ENCODE peak calls at places on chromosomes 5 and 9, in six cellular contexts. N is adrenal gland, B is cardiac fibroblast, L is colonic mucosa, U is astrocyte, T is lower leg skin. K is an unnamed sample.

GRCh38 chr5:58348996-58349728 is 110.7 kb downstream of the PLK2 start:
- DNase-seq in N (no peak), B (no peak), L (no peak), U (no peak), T (no peak), K (no peak)

GRCh38 chr5:130652178-130652577 is 512.9 kb downstream of the HINT1 start:
- DNase-seq in N (no peak), B (peak), L (no peak), U (peak), T (no peak), K (peak)

GRCh38 chr5:118520771-118521415 is 467.5 kb downstream of the DTWD2 start:
- DNase-seq in N (no peak), B (no peak), L (no peak), U (no peak), T (no peak), K (no peak)

GRCh38 chr5:24642022-24642421 is 2.8 kb downstream of the CDH10 start:
- DNase-seq in N (no peak), B (peak), L (no peak), U (peak), T (no peak), K (peak)

GRCh38 chr9:79580065-79580464 is 8.3 kb downstream of the TLE4 start:
- DNase-seq in N (no peak), B (no peak), L (no peak), U (no peak), T (no peak), K (no peak)

GRCh38 chr5:582936-583635 is 29.1 kb upstream of the CEP72 start:
- DNase-seq in N (peak), B (no peak), L (no peak), U (no peak), T (peak), K (no peak)

GRCh38 chr5:106727071-106727470 is 943.7 kb downstream of the EFNA5 start:
- DNase-seq in N (no peak), B (no peak), L (no peak), U (no peak), T (no peak), K (no peak)

GRCh38 chr9:131423171-131423581 is 29.3 kb downstream of the PRRC2B start:
- DNase-seq in N (peak), B (peak), L (peak), U (peak), T (peak), K (peak)

GRCh38 chr5:39523821-39524220 is 99.0 kb upstream of the DAB2 start:
- DNase-seq in N (no peak), B (no peak), L (no peak), U (peak), T (no peak), K (peak)

GRCh38 chr5:171574374-171574773 is 154.9 kb downstream of the FGF18 start:
- DNase-seq in N (no peak), B (no peak), L (no peak), U (no peak), T (no peak), K (no peak)

GRCh38 chr9:14405176-14405575 is 91.2 kb upstream of the NFIB start:
- DNase-seq in N (no peak), B (peak), L (no peak), U (no peak), T (no peak), K (no peak)

GRCh38 chr9:124013263-124014211 is 2.0 kb downstream of the LHX2 start:
- DNase-seq in N (no peak), B (no peak), L (no peak), U (no peak), T (no peak), K (no peak)

GRCh38 chr9:124011460-124012301 is at the start of gene LHX2:
- DNase-seq in N (peak), B (peak), L (peak), U (peak), T (no peak), K (peak)

GRCh38 chr9:124010665-124011321 is 775 bp upstream of the LHX2 start:
- DNase-seq in N (no peak), B (peak), L (no peak), U (no peak), T (no peak), K (peak)

GRCh38 chr9:124014355-124015026 is 2.9 kb downstream of the LHX2 start:
- DNase-seq in N (no peak), B (no peak), L (no peak), U (no peak), T (no peak), K (no peak)

GRCh38 chr9:124012368-124013262 is 1.0 kb downstream of the LHX2 start:
- DNase-seq in N (no peak), B (no peak), L (no peak), U (no peak), T (no peak), K (no peak)
- H3K4me3 ChIP-seq in N (no peak), B (no peak), L (peak), U (peak), T (no peak), K (no peak)

GRCh38 chr5:14376789-14377188 is 204.8 kb upstream of the OTULINL start:
- DNase-seq in N (no peak), B (no peak), L (no peak), U (no peak), T (no peak), K (no peak)

GRCh38 chr5:14383923-14384322 is 197.7 kb upstream of the OTULINL start:
- DNase-seq in N (no peak), B (no peak), L (no peak), U (no peak), T (no peak), K (no peak)

GRCh38 chr5:14385022-14385421 is 196.6 kb upstream of the OTULINL start:
- DNase-seq in N (no peak), B (no peak), L (no peak), U (no peak), T (no peak), K (no peak)

GRCh38 chr5:14379739-14380497 is 201.7 kb upstream of the OTULINL start:
- DNase-seq in N (no peak), B (no peak), L (no peak), U (no peak), T (no peak), K (no peak)

GRCh38 chr5:14380712-14381111 is 200.9 kb upstream of the OTULINL start:
- DNase-seq in N (no peak), B (no peak), L (no peak), U (no peak), T (no peak), K (no peak)
- H3K4me3 ChIP-seq in N (no peak), B (no peak), L (no peak), U (no peak), T (no peak), K (no peak)

DNA sequence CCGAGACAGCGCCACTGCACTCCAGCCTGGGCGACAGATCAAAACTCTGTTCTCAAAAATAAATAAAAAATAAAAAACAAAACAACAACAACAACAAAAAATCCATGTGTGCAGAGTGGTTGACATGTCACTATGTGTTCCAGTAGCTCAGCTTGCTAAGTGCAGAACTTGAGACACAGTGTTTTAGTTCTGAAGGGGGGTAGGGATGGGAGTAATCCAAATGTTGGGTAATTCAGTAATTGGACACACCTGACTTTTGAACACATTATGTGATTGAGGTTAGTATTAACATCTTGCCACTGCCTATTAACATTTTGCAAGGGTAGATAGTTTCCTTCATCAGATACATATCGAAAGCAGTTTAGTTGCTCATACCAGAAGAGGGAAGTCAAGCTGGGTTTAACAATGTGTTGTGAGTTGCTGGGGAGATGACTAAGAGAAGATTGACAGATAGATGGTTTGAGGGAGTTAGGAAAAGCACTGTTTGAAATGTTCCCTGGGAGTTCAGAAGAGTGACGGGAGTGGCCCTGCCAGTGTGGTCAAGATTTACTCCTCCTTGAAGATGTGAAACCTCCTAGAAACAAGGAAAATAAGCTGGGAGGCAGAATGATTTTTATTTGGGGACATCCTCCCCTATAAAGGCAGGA is 928 bp downstream of the HACD4 start:
- DNase-seq in N (no peak), B (peak), L (no peak), U (peak), T (no peak), K (peak)
- H3K4me3 ChIP-seq in N (peak), B (peak), L (peak), U (peak), T (no peak), K (peak)

GRCh38 chr9:96874201-96874785 is 20.0 kb upstream of the ZNF782 start:
- DNase-seq in N (no peak), B (no peak), L (no peak), U (no peak), T (no peak), K (no peak)

GRCh38 chr9:96871176-96871575 is 16.9 kb upstream of the ZNF782 start:
- DNase-seq in N (no peak), B (no peak), L (no peak), U (no peak), T (no peak), K (no peak)

GRCh38 chr9:96875460-96876142 is 21.3 kb upstream of the ZNF782 start:
- DNase-seq in N (peak), B (peak), L (peak), U (peak), T (no peak), K (peak)

GRCh38 chr9:96877269-96877668 is 23.0 kb upstream of the ZNF782 start:
- DNase-seq in N (no peak), B (no peak), L (no peak), U (no peak), T (no peak), K (no peak)

GRCh38 chr9:96874947-96875459 is 20.7 kb upstream of the ZNF782 start:
- DNase-seq in N (peak), B (peak), L (peak), U (peak), T (no peak), K (peak)
- H3K4me3 ChIP-seq in N (peak), B (peak), L (peak), U (peak), T (no peak), K (peak)

DNA sequence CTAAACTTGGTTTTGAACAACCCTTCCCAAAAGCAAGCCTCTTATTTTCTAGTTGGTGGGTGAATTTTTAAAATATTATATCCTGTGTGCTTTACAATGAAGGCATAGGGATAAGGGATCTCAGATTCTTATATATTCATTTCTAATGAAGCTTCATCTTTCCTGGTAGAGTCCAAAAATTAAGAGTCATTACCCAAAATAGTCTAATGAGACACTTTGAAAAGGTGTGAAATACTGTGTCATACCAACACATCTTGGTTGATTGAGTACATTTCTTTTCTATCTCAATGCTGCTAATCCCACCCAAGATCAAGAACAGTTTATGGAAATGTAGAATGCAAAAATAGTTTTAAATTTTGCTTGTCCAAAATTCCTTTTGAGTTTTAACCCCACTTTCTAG is 7.4 kb downstream of the EBF1 start:
- DNase-seq in N (no peak), B (no peak), L (no peak), U (no peak), T (no peak), K (no peak)
- H3K4me3 ChIP-seq in N (no peak), B (no peak), L (no peak), U (no peak), T (no peak), K (no peak)